ENCODE peak calls at places on chromosomes 1 and 21, in four cellular contexts. C, T, I and K are unnamed samples.

GRCh38 chr1:14606632-14607031 is 8.1 kb downstream of the KAZN start:
- DNase-seq in C (no peak), T (no peak), I (peak; percentile 12), K (no peak)

GRCh38 chr1:43315481-43315880 is 14.7 kb downstream of the TIE1 start:
- DNase-seq in C (no peak), T (no peak), I (no peak), K (peak; percentile 46)

GRCh38 chr1:71916894-71917293 is 365.4 kb downstream of the NEGR1 start:
- DNase-seq in C (no peak), T (no peak), I (no peak), K (no peak)

GRCh38 chr1:10673305-10673704 is 123.1 kb downstream of the CASZ1 start:
- DNase-seq in C (no peak), T (no peak), I (no peak), K (no peak)

GRCh38 chr1:9849691-9850441 is 26.1 kb upstream of the CLSTN1 start:
- DNase-seq in C (no peak), T (no peak), I (peak; percentile 45), K (no peak)

GRCh38 chr1:40305451-40305850 is 11.6 kb downstream of the COL9A2 start:
- DNase-seq in C (no peak), T (no peak), I (no peak), K (no peak)

GRCh38 chr1:228289996-228290881 is 82.4 kb downstream of the OBSCN start:
- DNase-seq in C (no peak), T (no peak), I (no peak), K (no peak)

GRCh38 chr1:27658951-27659496 is 13.0 kb downstream of the IFI6 start:
- DNase-seq in C (no peak), T (peak; percentile 26), I (no peak), K (no peak)

GRCh38 chr1:26684763-26685162 is 11.1 kb upstream of the ARID1A start:
- DNase-seq in C (no peak), T (no peak), I (no peak), K (no peak)

GRCh38 chr1:46188295-46189030 is 9.8 kb downstream of the POMGNT1 start:
- DNase-seq in C (no peak), T (no peak), I (peak; percentile 12), K (no peak)

GRCh38 chr1:43956234-43956633 is 9.5 kb downstream of the IPO13 start:
- DNase-seq in C (no peak), T (no peak), I (no peak), K (no peak)

GRCh38 chr21:44714905-44715304 is 3.5 kb upstream of the TSPEAR start:
- DNase-seq in C (no peak), T (no peak), I (no peak), K (no peak)

GRCh38 chr1:108817016-108817415 is 39.9 kb downstream of the AKNAD1 start:
- DNase-seq in C (peak; percentile 90), T (no peak), I (no peak), K (peak; percentile 53)

GRCh38 chr1:8239306-8240023 is 78.4 kb upstream of the SLC45A1 start:
- DNase-seq in C (no peak), T (no peak), I (no peak), K (no peak)